ENCODE peak calls at places on chromosomes 16 and 17, in seven cellular contexts. Y, G, X, L, H, Z and P are unnamed samples.

GRCh38 chr17:50661795-50662391 is 27.2 kb downstream of the ABCC3 start:
- DNase-seq in Y (no peak), G (peak; percentile 89), X (peak; percentile 89), L (peak; percentile 63), H (peak; percentile 98), Z (no peak), P (peak; percentile 50)

GRCh38 chr17:46771601-46772012 is 46.9 kb downstream of the WNT3 start:
- DNase-seq in Y (no peak), G (peak; percentile 28), X (peak; percentile 90), L (peak; percentile 37), H (no peak), Z (no peak), P (peak; percentile 70)

GRCh38 chr16:64586756-64587155 is 535.1 kb downstream of the CDH11 start:
- DNase-seq in Y (no peak), G (peak; percentile 18), X (peak; percentile 45), L (no peak), H (no peak), Z (no peak), P (no peak)

GRCh38 chr17:45091778-45092425 is 30.8 kb downstream of the NMT1 start:
- DNase-seq in Y (no peak), G (peak; percentile 66), X (no peak), L (no peak), H (no peak), Z (no peak), P (no peak)

GRCh38 chr17:81511800-81512559 is 619 bp downstream of the ACTG1 start:
- DNase-seq in Y (peak; percentile 43), G (no peak), X (peak; percentile 67), L (peak; percentile 24), H (no peak), Z (no peak), P (no peak)

GRCh38 chr16:70380205-70380918 is 33.7 kb downstream of the DDX19A start:
- DNase-seq in Y (peak; percentile 23), G (peak; percentile 85), X (peak; percentile 80), L (peak; percentile 54), H (peak; percentile 38), Z (peak; percentile 73), P (peak; percentile 77)

GRCh38 chr16:54030451-54030850 is 256.1 kb downstream of the IRX3 start:
- DNase-seq in Y (no peak), G (no peak), X (no peak), L (no peak), H (no peak), Z (no peak), P (no peak)

GRCh38 chr16:77789085-77789611 is 784 bp downstream of the VAT1L start:
- DNase-seq in Y (no peak), G (no peak), X (peak; percentile 73), L (no peak), H (no peak), Z (no peak), P (no peak)

GRCh38 chr16:89315271-89315670 is 97.8 kb downstream of the ZNF778 start:
- DNase-seq in Y (no peak), G (no peak), X (no peak), L (no peak), H (no peak), Z (no peak), P (peak; percentile 49)

GRCh38 chr16:86347916-86348555 is 162.3 kb upstream of the FOXF1 start:
- DNase-seq in Y (no peak), G (no peak), X (no peak), L (no peak), H (no peak), Z (no peak), P (no peak)

GRCh38 chr16:86345521-86345920 is 164.8 kb upstream of the FOXF1 start:
- DNase-seq in Y (no peak), G (no peak), X (no peak), L (no peak), H (no peak), Z (no peak), P (no peak)

GRCh38 chr16:86344881-86345280 is 165.4 kb upstream of the FOXF1 start:
- DNase-seq in Y (no peak), G (no peak), X (no peak), L (no peak), H (no peak), Z (no peak), P (no peak)

GRCh38 chr16:86346034-86346433 is 164.3 kb upstream of the FOXF1 start:
- DNase-seq in Y (no peak), G (peak; percentile 42), X (no peak), L (no peak), H (no peak), Z (no peak), P (no peak)

DNA sequence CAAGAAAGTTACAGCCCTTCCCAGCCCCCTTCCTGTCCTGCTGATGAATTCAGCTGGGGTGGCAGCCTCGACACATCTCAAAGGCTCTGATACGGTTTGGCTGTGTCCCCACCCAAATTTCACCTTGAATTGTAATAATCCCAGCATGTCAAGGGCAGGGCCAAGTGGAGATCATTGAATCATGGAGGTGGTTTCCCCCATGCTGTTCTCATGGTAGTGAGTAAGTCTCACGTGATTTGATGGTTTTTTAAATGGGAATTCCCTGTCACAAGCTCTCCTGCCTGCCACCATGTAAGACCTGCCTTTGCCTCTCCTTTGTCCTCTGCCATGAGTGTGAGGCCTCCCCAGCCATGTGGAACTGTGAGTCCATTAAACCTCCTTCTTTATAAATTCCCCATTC is 163.2 kb upstream of the FOXF1 start:
- DNase-seq in Y (no peak), G (no peak), X (no peak), L (no peak), H (no peak), Z (no peak), P (no peak)
- H3K9me3 ChIP-seq in Y (no peaks in the 10 kb centered on the region), G (no peaks in the 10 kb centered on the region), X (no peaks in the 10 kb centered on the region), L (no peaks in the 10 kb centered on the region), H (no peaks in the 10 kb centered on the region), Z (no peaks in the 10 kb centered on the region), P (no peaks in the 10 kb centered on the region)

GRCh38 chr16:17301184-17301583 is 169.6 kb downstream of the XYLT1 start:
- DNase-seq in Y (no peak), G (no peak), X (no peak), L (no peak), H (no peak), Z (no peak), P (no peak)
- H3K27ac ChIP-seq in Y (no peak overlapping the region), G (no peak overlapping the region), X (no peak overlapping the region), L (peak overlapping the region; percentile 31), H (peak overlapping the region; percentile 69), Z (no peak overlapping the region), P (no peak overlapping the region)

GRCh38 chr17:79985361-79985760 is 50.3 kb downstream of the TBC1D16 start:
- DNase-seq in Y (no peak), G (no peak), X (peak; percentile 38), L (no peak), H (no peak), Z (peak; percentile 6), P (no peak)
- H3K9me3 ChIP-seq in Y (no peaks in the 10 kb centered on the region), G (no peaks in the 10 kb centered on the region), X (no peaks in the 10 kb centered on the region), L (no peaks in the 10 kb centered on the region), H (no peaks in the 10 kb centered on the region), Z (no peaks in the 10 kb centered on the region), P (no peaks in the 10 kb centered on the region)

GRCh38 chr17:15945493-15946209 is 721 bp downstream of the ADORA2B start:
- DNase-seq in Y (no peak), G (peak; percentile 62), X (no peak), L (no peak), H (no peak), Z (no peak), P (no peak)
- H3K27ac ChIP-seq in Y (no peak overlapping the region), G (no peak overlapping the region), X (no peak overlapping the region), L (peak overlapping the region; percentile 51), H (no peak overlapping the region), Z (no peak overlapping the region), P (no peak overlapping the region)

DNA sequence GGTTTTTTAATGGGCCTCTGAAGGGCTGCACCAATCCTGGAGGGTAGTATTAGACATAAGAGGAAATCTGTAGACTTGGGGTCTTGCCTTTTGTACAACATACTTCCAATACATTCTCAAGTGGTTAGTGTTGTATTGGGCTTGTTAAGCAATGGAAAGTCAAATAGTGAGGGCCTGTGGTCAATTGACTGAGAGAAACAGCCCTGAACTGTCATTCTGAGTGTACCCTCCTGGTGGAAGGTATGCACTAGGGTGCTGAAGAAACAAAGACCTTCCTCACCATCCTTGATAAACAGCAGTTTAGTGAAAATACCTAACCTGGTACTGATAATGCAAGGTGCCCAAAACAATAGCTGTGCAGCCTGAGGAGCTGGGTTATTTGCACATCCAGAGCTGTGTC is 22.2 kb downstream of the OR2C1 start:
- DNase-seq in Y (no peak), G (no peak), X (no peak), L (no peak), H (no peak), Z (no peak), P (no peak)
- H3K9me3 ChIP-seq in Y (peaks cover 55% of the 10 kb centered on the region), G (peaks cover 83% of the 10 kb centered on the region), X (peaks cover 29% of the 10 kb centered on the region), L (no peaks in the 10 kb centered on the region), H (peaks cover 13% of the 10 kb centered on the region), Z (peaks cover 34% of the 10 kb centered on the region), P (peaks cover 22% of the 10 kb centered on the region)

GRCh38 chr17:2395258-2396170 is 5.3 kb downstream of the MNT start:
- DNase-seq in Y (no peak), G (peak; percentile 91), X (peak; percentile 83), L (no peak), H (peak; percentile 33), Z (peak; percentile 16), P (peak; percentile 63)
- H3K27ac ChIP-seq in Y (peak overlapping the region; percentile 99), G (peak overlapping the region; percentile 79), X (peak overlapping the region; percentile 90), L (peak overlapping the region; percentile 93), H (peak overlapping the region; percentile 96), Z (no peak overlapping the region), P (peak overlapping the region; percentile 65)

GRCh38 chr16:29662729-29663019 is 373 bp upstream of the SPN start:
- DNase-seq in Y (no peak), G (no peak), X (no peak), L (no peak), H (peak; percentile 35), Z (peak; percentile 60), P (no peak)
- H3K9me3 ChIP-seq in Y (no peaks in the 10 kb centered on the region), G (no peaks in the 10 kb centered on the region), X (no peaks in the 10 kb centered on the region), L (no peaks in the 10 kb centered on the region), H (no peaks in the 10 kb centered on the region), Z (no peaks in the 10 kb centered on the region), P (no peaks in the 10 kb centered on the region)

GRCh38 chr17:63095879-63096278 is 129.8 kb downstream of the TANC2 start:
- DNase-seq in Y (no peak), G (no peak), X (no peak), L (no peak), H (no peak), Z (no peak), P (no peak)

GRCh38 chr17:63096426-63096825 is 130.4 kb downstream of the TANC2 start:
- DNase-seq in Y (no peak), G (peak; percentile 71), X (no peak), L (no peak), H (no peak), Z (no peak), P (no peak)

GRCh38 chr17:63099420-63099819 is 133.4 kb downstream of the TANC2 start:
- DNase-seq in Y (no peak), G (no peak), X (no peak), L (no peak), H (no peak), Z (no peak), P (no peak)

GRCh38 chr17:63094636-63095035 is 128.6 kb downstream of the TANC2 start:
- DNase-seq in Y (no peak), G (no peak), X (no peak), L (no peak), H (no peak), Z (no peak), P (no peak)

GRCh38 chr17:63095459-63095858 is 129.4 kb downstream of the TANC2 start:
- DNase-seq in Y (no peak), G (peak; percentile 27), X (no peak), L (no peak), H (no peak), Z (no peak), P (no peak)
- H3K27ac ChIP-seq in Y (no peak overlapping the region), G (no peak overlapping the region), X (no peak overlapping the region), L (no peak overlapping the region), H (no peak overlapping the region), Z (no peak overlapping the region), P (no peak overlapping the region)

GRCh38 chr16:35447010-35447558 is 1987.7 kb downstream of the TP53TG3F start:
- DNase-seq in Y (no peak), G (no peak), X (no peak), L (no peak), H (no peak), Z (no peak), P (no peak)
- H3K9me3 ChIP-seq in Y (peaks cover 32% of the 10 kb centered on the region), G (peaks cover 83% of the 10 kb centered on the region), X (peaks cover 96% of the 10 kb centered on the region), L (no peaks in the 10 kb centered on the region), H (peaks cover 3% of the 10 kb centered on the region), Z (no peaks in the 10 kb centered on the region), P (peaks cover 4% of the 10 kb centered on the region)